ENCODE peak calls at places on chromosomes 11 and 22, in eight cellular contexts. B, C, P, R, N, S, G and Z are unnamed samples.
A peak's percentile ranks its signal among the peaks of the same experiment; 100 is the strongest.

GRCh38 chr11:106446961-106447360 is 369.5 kb downstream of the AASDHPPT start:
- DNase-seq in B (no peak), C (no peak), P (no peak), R (no peak), N (no peak), S (no peak), G (no peak), Z (no peak)

GRCh38 chr11:47464479-47464878 is 15.5 kb upstream of the RAPSN start:
- DNase-seq in B (no peak), C (peak; percentile 37), P (no peak), R (peak; percentile 30), N (peak; percentile 8), S (no peak), G (no peak), Z (peak; percentile 13)

GRCh38 chr11:38296211-38296776 is 1698.3 kb upstream of the RAG2 start:
- DNase-seq in B (no peak), C (no peak), P (no peak), R (no peak), N (no peak), S (no peak), G (no peak), Z (no peak)

GRCh38 chr22:26479792-26480610 is 3.6 kb downstream of the HPS4 start:
- DNase-seq in B (no peak), C (no peak), P (no peak), R (no peak), N (no peak), S (no peak), G (no peak), Z (no peak)

GRCh38 chr11:75668508-75669297 is at the start of gene MAP6:
- DNase-seq in B (peak; percentile 64), C (no peak), P (peak; percentile 85), R (no peak), N (no peak), S (peak; percentile 45), G (no peak), Z (no peak)

GRCh38 chr22:37491106-37491505 is 4.9 kb upstream of the MFNG start:
- DNase-seq in B (no peak), C (no peak), P (no peak), R (no peak), N (no peak), S (no peak), G (no peak), Z (no peak)

GRCh38 chr11:100404907-100405306 is 282.2 kb upstream of the ARHGAP42 start:
- DNase-seq in B (peak; percentile 45), C (no peak), P (no peak), R (peak; percentile 32), N (no peak), S (no peak), G (no peak), Z (no peak)

GRCh38 chr11:64242920-64243854 is 2.3 kb downstream of the FKBP2 start:
- DNase-seq in B (no peak), C (no peak), P (no peak), R (peak; percentile 63), N (no peak), S (no peak), G (no peak), Z (peak; percentile 38)

GRCh38 chr11:119624102-119624615 is 104.8 kb downstream of the NECTIN1 start:
- DNase-seq in B (peak; percentile 68), C (no peak), P (peak; percentile 87), R (no peak), N (peak; percentile 52), S (no peak), G (no peak), Z (no peak)

GRCh38 chr11:63813035-63813562 is at the start of gene SPINDOC:
- DNase-seq in B (peak; percentile 73), C (peak; percentile 91), P (peak; percentile 98), R (peak; percentile 90), N (peak; percentile 90), S (peak; percentile 85), G (peak; percentile 52), Z (peak; percentile 84)

GRCh38 chr11:69578167-69578566 is 62.8 kb upstream of the CCND1 start:
- DNase-seq in B (no peak), C (no peak), P (no peak), R (no peak), N (no peak), S (no peak), G (no peak), Z (no peak)

GRCh38 chr22:46061431-46062231 is 84.7 kb upstream of the WNT7B start:
- DNase-seq in B (peak; percentile 69), C (peak; percentile 76), P (peak; percentile 45), R (peak; percentile 62), N (peak; percentile 60), S (peak; percentile 47), G (peak; percentile 19), Z (peak; percentile 20)

GRCh38 chr11:119800619-119801018 is 71.6 kb upstream of the NECTIN1 start:
- DNase-seq in B (no peak), C (peak; percentile 32), P (no peak), R (no peak), N (peak; percentile 20), S (peak; percentile 1), G (no peak), Z (no peak)

GRCh38 chr11:46969379-46969778 is 32.8 kb downstream of the CSTPP1 start:
- DNase-seq in B (no peak), C (no peak), P (no peak), R (no peak), N (no peak), S (no peak), G (no peak), Z (no peak)

DNA sequence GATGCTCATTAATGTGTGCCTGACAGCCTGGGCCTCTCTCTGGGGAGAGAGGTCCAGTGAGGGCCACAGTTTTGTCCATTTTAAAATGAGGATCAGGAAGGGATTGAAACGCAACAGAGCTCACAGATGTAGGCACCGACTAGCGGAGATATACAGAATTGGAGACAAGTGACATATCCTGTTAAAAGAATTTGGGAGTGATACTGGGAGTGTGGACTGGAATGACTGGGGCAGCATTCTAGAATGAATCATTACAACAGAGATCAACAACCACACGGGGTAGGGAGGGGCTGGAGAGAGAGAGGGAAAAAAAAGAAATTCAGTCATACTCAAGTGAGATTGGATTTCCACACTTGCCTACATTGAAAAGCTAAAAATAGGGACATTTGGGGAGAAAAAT is 2.5 kb upstream of the NCAM1 start:
- DNase-seq in B (no peak), C (no peak), P (no peak), R (no peak), N (no peak), S (no peak), G (no peak), Z (no peak)
- TF ChIP-seq CTCF in B (peak; percentile 30), C (no peak), P (peak; percentile 7), R (no peak), N (no peak), S (no peak), G (no peak), Z (no peak)

GRCh38 chr11:117425679-117426296 is 98.1 kb downstream of the CEP164 start:
- DNase-seq in B (no peak), C (no peak), P (no peak), R (peak; percentile 9), N (no peak), S (no peak), G (no peak), Z (no peak)

GRCh38 chr11:117426941-117427340 is 99.3 kb downstream of the CEP164 start:
- DNase-seq in B (no peak), C (peak; percentile 29), P (no peak), R (peak; percentile 37), N (no peak), S (no peak), G (no peak), Z (no peak)

GRCh38 chr11:117426297-117426685 is 98.6 kb downstream of the CEP164 start:
- DNase-seq in B (peak; percentile 87), C (peak; percentile 87), P (peak; percentile 91), R (peak; percentile 83), N (peak; percentile 82), S (peak; percentile 82), G (peak; percentile 42), Z (peak; percentile 53)

GRCh38 chr11:117423046-117423575 is 95.5 kb downstream of the CEP164 start:
- DNase-seq in B (no peak), C (peak; percentile 51), P (no peak), R (peak; percentile 35), N (peak; percentile 25), S (no peak), G (no peak), Z (no peak)

DNA sequence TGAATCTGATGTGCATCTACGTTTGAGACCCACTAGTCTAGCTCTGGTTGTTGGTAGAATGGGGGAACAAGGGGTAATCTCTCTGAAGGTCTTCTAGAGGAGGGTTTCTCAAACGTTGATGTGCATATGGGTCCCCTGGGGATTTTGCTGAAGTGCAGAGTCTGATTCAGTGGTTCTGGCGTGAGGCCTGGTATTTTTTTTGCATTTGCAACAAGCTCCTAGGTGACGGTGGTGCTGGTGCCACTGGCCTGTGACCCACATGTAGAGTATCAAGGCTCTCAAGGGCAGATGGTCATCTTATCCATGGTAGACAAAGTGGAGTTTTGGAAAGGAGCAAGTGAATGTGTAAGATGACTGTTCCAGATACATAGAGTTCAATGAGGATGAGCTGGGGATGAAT is 97.1 kb downstream of the CEP164 start:
- DNase-seq in B (no peak), C (no peak), P (no peak), R (no peak), N (peak; percentile 33), S (no peak), G (no peak), Z (no peak)
- H3K27ac ChIP-seq in B (no peak overlapping the region), C (no peak overlapping the region), P (no peak overlapping the region), R (no peak overlapping the region), N (no peak overlapping the region), S (no peak overlapping the region), G (no peak overlapping the region), Z (no peak overlapping the region)

DNA sequence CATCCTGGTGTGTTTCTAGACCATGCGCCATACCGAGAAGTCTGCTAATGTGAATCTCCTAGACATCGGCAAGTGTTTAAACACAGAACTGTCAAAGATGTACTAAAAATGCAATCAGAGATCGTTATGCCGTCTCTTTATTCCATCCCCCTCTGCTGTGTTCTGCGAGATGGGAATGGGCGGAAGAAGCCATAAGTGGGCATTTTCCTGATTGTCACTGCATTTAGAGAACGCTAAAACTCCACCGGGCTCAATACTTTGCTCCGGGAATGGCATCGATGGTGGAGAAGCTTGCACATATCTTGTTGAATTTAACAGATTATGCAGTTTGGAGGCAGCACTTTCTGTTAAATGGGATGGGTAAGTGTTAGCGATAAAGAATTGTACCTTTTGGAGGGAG is 55.8 kb downstream of the MPPED1 start:
- DNase-seq in B (no peak), C (no peak), P (no peak), R (no peak), N (no peak), S (no peak), G (no peak), Z (no peak)
- TF ChIP-seq CTCF in B (no peak), C (no peak), P (no peak), R (no peak), N (no peak), S (no peak), G (no peak), Z (no peak)

DNA sequence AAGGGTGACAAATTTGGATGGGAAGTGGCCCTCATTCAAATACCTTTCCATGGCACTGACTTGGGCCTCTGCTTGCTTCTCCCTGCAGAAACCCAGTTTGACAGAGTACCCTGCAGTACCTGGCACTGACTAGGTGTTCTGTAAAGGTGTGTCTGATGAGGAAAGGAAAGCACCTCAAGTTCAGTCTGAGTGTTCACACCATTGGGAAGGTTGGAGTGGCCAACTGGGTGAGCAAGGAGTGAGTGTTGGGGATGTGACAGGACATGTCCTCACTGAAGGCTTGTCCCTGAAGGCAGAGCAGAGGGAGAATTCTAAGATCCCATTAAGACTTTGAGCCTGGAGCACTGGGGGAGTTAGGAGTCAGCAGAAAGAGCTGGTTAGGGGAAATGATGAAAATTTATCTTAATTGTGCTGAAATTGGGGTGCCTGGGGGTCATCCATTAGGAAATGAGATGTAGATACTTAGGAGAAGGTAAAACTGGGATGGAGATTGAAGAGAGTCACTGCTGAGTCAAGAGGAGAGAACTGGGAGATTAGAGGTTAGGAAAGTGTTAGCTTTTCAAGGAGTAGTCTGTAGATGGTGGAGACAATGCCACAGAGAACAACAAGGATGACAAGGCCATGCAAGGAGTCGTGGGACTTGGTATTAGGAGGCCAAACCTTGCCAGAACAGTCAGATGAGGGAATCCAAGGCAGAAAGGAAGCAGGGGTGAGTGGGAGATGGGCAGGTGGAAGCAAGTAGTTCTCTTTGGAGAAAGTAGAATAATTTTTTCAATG is 6.1 kb downstream of the SREBF2 start:
- DNase-seq in B (no peak), C (no peak), P (no peak), R (no peak), N (no peak), S (no peak), G (no peak), Z (no peak)
- H3K27ac ChIP-seq in B (no peak overlapping the region), C (no peak overlapping the region), P (no peak overlapping the region), R (no peak overlapping the region), N (no peak overlapping the region), S (no peak overlapping the region), G (peak overlapping the region; percentile 89), Z (no peak overlapping the region)